ENCODE peak calls at places on chromosomes 5 and 9, in seven cellular contexts. X, L, W, S, F, H and J are unnamed samples.

GRCh38 chr5:34494111-34494755 is 161.9 kb upstream of the RAI14 start:
- DNase-seq in H (peak), L (no peak), S (no peak), X (no peak), F (no peak), W (no peak), J (no peak)

GRCh38 chr9:20319641-20320337 is 302.5 kb downstream of the MLLT3 start:
- DNase-seq in S (no peak), F (no peak), H (peak), X (peak), W (no peak), L (no peak), J (no peak)

GRCh38 chr5:59450245-59450644 is 443.3 kb downstream of the PDE4D start:
- DNase-seq in F (no peak), L (no peak), S (no peak), X (no peak), W (no peak), H (no peak), J (no peak)

GRCh38 chr9:137350696-137351584 is 48.9 kb upstream of the NRARP start:
- DNase-seq in W (no peak), X (no peak), L (no peak), H (no peak), F (peak), S (no peak), J (no peak)

GRCh38 chr9:13898957-13899356 is 415.0 kb downstream of the NFIB start:
- DNase-seq in F (no peak), L (no peak), X (no peak), W (no peak), H (no peak), S (no peak), J (no peak)

GRCh38 chr5:172575816-172576215 is 65.2 kb upstream of the NEURL1B start:
- DNase-seq in S (no peak), F (no peak), W (no peak), X (no peak), L (no peak), H (no peak), J (no peak)

GRCh38 chr9:124017929-124018730 is 6.6 kb downstream of the LHX2 start:
- DNase-seq in W (no peak), X (no peak), L (no peak), S (no peak), H (no peak), F (no peak), J (no peak)

GRCh38 chr9:111728143-111728542 is 66.6 kb downstream of the SHOC1 start:
- DNase-seq in L (no peak), H (peak), X (peak), S (no peak), F (no peak), W (no peak), J (no peak)

GRCh38 chr5:116370886-116371285 is 203.7 kb downstream of the SEMA6A start:
- DNase-seq in F (no peak), H (peak), S (no peak), W (no peak), X (peak), L (no peak), J (no peak)

GRCh38 chr9:128986671-128987070 is 39.2 kb downstream of the NUP188 start:
- DNase-seq in L (no peak), F (no peak), S (no peak), H (no peak), W (no peak), X (no peak), J (no peak)

GRCh38 chr5:32522429-32523143 is 62.8 kb upstream of the SUB1 start:
- DNase-seq in L (peak), W (peak), H (peak), F (no peak), S (no peak), X (no peak), J (no peak)

DNA sequence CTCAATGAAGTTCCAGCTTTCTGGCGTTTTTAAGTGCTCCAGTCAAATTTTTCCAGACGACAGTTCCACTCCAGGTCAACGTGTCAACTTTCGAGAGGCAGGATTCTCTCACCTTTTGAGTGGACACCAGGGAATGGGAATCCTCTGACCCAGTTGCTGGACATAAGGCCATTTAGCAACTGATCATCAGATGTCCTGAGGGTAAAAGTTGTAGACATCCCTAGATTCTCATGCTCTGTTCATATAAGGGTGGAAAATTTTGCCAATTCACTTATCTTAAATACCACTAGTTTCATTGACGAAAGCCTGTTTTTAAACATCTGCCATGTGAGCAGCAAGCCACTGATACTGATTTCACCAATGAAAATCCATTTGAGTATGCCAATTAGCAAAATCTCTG is 275.5 kb downstream of the MAST4 start:
- DNase-seq in L (no peak), F (no peak), X (no peak), H (no peak), S (no peak), W (no peak), J (no peak)
- H3K4me3 ChIP-seq in L (no peak), F (no peak), X (no peak), H (no peak), S (no peak), W (no peak), J (no peak)

GRCh38 chr5:180467576-180467975 is 26.6 kb upstream of the CNOT6 start:
- DNase-seq in W (no peak), H (no peak), L (no peak), X (no peak), F (no peak), S (no peak), J (no peak)
- H3K27ac ChIP-seq in W (no peak), H (no peak), L (no peak), X (no peak), F (no peak), S (no peak), J (no peak)

GRCh38 chr5:67287795-67288194 is 91.2 kb upstream of the CD180 start:
- DNase-seq in H (peak), F (no peak), S (no peak), W (no peak), L (no peak), X (no peak), J (peak)
- TF ChIP-seq CTCF in H (no peak), F (no peak), S (no peak), W (no peak), L (no peak), X (no peak), J (no peak)

GRCh38 chr9:70499621-70500020 is 85.2 kb upstream of the KLF9 start:
- DNase-seq in X (no peak), W (no peak), L (no peak), S (no peak), F (no peak), H (no peak), J (no peak)
- H3K4me3 ChIP-seq in X (no peak), W (no peak), L (no peak), S (no peak), F (no peak), H (no peak), J (no peak)